ENCODE peak calls at places on chromosome 1, in eight cellular contexts. E is breast epithelium, I is upper lobe of right lung, X is adrenal gland, W is AG10803, B is fibroblast of the aortic adventitia, D is kidney epithelial cell, Z is testis. G is an unnamed sample.

GRCh38 chr1:219669042-219669441 is 56.1 kb upstream of the ZC3H11B start:
- DNase-seq in B (no peak), Z (no peak), X (no peak), I (no peak), W (no peak), E (no peak), D (no peak), G (no peak)

GRCh38 chr1:67676946-67677345 is 8.1 kb upstream of the GADD45A start:
- DNase-seq in E (no peak), Z (no peak), I (no peak), B (no peak), X (no peak), W (no peak), D (no peak), G (no peak)

GRCh38 chr1:43779266-43779665 is 71.9 kb downstream of the ST3GAL3 start:
- DNase-seq in D (no peak), E (no peak), I (no peak), X (no peak), Z (no peak), B (no peak), W (no peak), G (no peak)

GRCh38 chr1:156295391-156295947 is at the start of gene GLMP:
- DNase-seq in W (peak; percentile 50), I (peak; percentile 82), X (peak; percentile 75), E (peak; percentile 62), Z (peak; percentile 82), B (peak; percentile 81), D (no peak), G (peak; percentile 64)

GRCh38 chr1:98098473-98098872 is 177.6 kb upstream of the DPYD start:
- DNase-seq in I (no peak), B (no peak), Z (no peak), D (no peak), W (no peak), E (no peak), X (no peak), G (no peak)

GRCh38 chr1:181324797-181325616 is 158.3 kb upstream of the CACNA1E start:
- DNase-seq in B (no peak), I (no peak), W (no peak), E (no peak), X (no peak), Z (no peak), D (peak; percentile 29), G (no peak)

GRCh38 chr1:181990730-181991129 is 70.8 kb downstream of the ZNF648 start:
- DNase-seq in D (no peak), W (no peak), E (no peak), B (no peak), X (no peak), Z (no peak), I (no peak), G (no peak)

GRCh38 chr1:239386453-239387303 is at the start of gene CHRM3:
- DNase-seq in E (no peak), B (no peak), D (no peak), W (no peak), Z (peak; percentile 86), I (peak; percentile 89), X (peak; percentile 38), G (peak; percentile 78)

GRCh38 chr1:111535256-111536191 is 32.1 kb upstream of the ADORA3 start:
- DNase-seq in E (no peak), I (no peak), D (no peak), X (no peak), Z (no peak), W (no peak), B (peak; percentile 33), G (no peak)

GRCh38 chr1:172499636-172500141 is 33.3 kb upstream of the SUCO start:
- DNase-seq in D (no peak), W (no peak), X (no peak), B (no peak), I (peak; percentile 67), Z (no peak), E (no peak), G (no peak)

GRCh38 chr1:175628548-175629317 is 114.7 kb downstream of the TNR start:
- DNase-seq in B (no peak), I (no peak), D (no peak), E (no peak), X (peak; percentile 20), Z (peak; percentile 17), W (no peak), G (no peak)

GRCh38 chr1:54273837-54274192 is 73.8 kb downstream of the MRPL37 start:
- DNase-seq in B (no peak), I (no peak), W (no peak), D (no peak), Z (peak; percentile 73), E (no peak), X (peak; percentile 66), G (no peak)

GRCh38 chr1:54274448-54274847 is 74.5 kb downstream of the MRPL37 start:
- DNase-seq in Z (peak; percentile 45), D (no peak), X (peak; percentile 53), B (no peak), W (no peak), I (no peak), E (no peak), G (no peak)

GRCh38 chr1:54272134-54272533 is 72.2 kb downstream of the MRPL37 start:
- DNase-seq in X (no peak), W (no peak), I (no peak), Z (no peak), E (no peak), B (no peak), D (no peak), G (no peak)

GRCh38 chr1:54272772-54273091 is 72.8 kb downstream of the MRPL37 start:
- DNase-seq in I (no peak), Z (no peak), B (no peak), X (no peak), W (no peak), E (no peak), D (no peak), G (no peak)

DNA sequence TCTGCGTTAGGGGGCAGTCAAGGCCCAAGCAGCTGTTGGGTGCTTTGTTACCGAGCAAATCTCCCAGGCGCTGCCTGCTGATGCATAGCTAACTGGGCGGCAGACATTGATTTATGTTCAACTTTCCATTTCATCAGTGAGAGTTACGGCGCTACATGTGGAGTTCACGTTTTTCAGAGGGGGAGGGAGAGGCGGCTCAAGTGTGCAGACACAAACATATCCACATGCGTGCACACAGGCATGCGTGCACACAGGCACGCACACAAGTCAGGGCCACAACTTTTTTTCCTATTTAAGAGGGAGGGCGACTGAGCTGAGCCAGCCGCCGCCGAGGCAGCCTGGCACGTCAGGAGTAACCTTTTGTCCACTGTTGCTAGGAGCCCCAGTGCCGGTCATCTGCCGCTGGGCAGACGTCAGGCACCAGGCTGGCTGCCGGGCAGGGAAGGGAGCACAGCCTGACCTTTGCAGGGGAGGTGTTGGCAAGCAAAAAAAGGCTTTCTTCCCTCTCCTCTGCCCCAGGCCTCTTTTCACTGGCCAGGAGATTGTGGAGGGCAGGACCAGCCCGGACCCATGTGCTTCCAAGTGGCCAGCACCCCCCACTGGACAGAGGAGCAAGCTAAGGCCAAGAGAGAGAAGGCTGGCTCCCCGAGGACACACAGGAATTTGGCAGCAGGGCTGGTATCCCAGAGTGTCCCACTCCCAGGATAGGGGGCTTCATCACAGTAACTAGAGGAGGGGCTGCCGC is 73.3 kb downstream of the MRPL37 start:
- DNase-seq in X (peak; percentile 89), D (peak; percentile 87), I (no peak), W (peak; percentile 93), E (peak; percentile 60), B (peak; percentile 91), Z (peak; percentile 80), G (peak; percentile 84)
- TF ChIP-seq CTCF in X (peak; percentile 5), D (peak; percentile 91), I (no peak), W (peak; percentile 90), E (no peak), B (peak; percentile 81), Z (peak; percentile 11), G (peak; percentile 64)

DNA sequence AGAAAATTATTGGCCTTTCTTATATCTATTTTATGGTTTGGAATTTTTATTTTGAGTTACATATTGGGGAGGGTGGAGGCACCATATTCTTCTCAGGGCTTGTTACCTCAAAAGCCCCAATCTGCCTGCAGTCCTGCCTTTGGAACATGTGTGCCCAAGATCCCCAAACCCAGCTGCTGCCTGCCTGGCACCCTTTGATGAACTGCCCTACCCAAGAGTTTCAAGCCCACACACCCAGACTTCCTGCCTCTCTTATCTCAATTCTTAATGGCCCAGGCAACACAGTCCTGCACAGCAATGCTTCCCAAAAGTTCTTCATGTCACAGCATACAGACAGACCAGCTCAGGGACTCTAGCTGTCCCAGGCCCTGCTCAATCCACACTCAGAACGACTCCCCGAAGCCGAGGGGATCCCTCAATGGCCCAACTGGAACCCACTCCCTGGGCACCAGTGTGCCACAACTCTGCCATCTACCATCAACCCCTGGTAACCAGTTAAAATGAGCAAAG is 19.2 kb downstream of the OLFML2B start:
- DNase-seq in B (no peak), Z (no peak), E (no peak), D (no peak), I (no peak), W (no peak), X (no peak), G (no peak)
- H3K4me3 ChIP-seq in B (no peak overlapping the region), Z (no peak overlapping the region), E (no peak overlapping the region), D (no peak overlapping the region), I (no peak overlapping the region), W (no peak overlapping the region), X (no peak overlapping the region), G (no peak overlapping the region)

GRCh38 chr1:185487030-185487429 is 170.0 kb upstream of the IVNS1ABP start:
- DNase-seq in I (no peak), X (no peak), B (no peak), W (no peak), D (no peak), E (no peak), Z (no peak), G (no peak)

GRCh38 chr1:185480545-185480944 is 163.5 kb upstream of the IVNS1ABP start:
- DNase-seq in X (no peak), I (no peak), B (no peak), E (no peak), Z (no peak), W (peak; percentile 65), D (no peak), G (no peak)

GRCh38 chr1:185483647-185484450 is 166.8 kb upstream of the IVNS1ABP start:
- DNase-seq in X (no peak), E (no peak), D (peak; percentile 88), W (peak; percentile 99), B (peak; percentile 89), I (no peak), Z (no peak), G (no peak)

GRCh38 chr1:185479781-185480180 is 162.7 kb upstream of the IVNS1ABP start:
- DNase-seq in D (no peak), Z (no peak), X (no peak), I (no peak), E (no peak), W (no peak), B (no peak), G (no peak)

GRCh38 chr1:185483217-185483616 is 166.2 kb upstream of the IVNS1ABP start:
- DNase-seq in I (no peak), X (no peak), W (no peak), E (no peak), B (no peak), D (no peak), Z (no peak), G (no peak)
- TF ChIP-seq CTCF in I (no peak), X (no peak), W (no peak), E (no peak), B (no peak), D (no peak), Z (no peak), G (no peak)

DNA sequence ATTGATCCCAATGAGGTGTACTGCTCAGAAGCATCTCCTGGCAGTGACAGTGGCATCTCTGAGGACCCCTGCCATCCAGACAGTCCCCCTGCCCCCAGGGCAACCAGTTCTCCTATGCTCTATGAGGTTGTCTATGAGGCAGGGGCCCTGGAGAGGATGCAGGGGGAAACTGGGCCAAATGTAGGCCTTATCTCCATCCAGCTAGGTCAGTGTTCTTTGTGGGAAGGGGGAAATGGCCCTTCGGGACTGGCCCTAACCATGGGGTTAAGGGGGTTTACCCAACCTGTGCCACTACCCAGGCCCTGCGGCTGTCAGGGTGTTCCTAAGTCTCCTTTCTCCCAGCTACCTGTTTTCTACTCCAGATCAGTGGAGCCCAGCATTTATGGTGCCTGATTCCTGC is 1.3 kb downstream of the CREB3L4 start:
- DNase-seq in E (no peak), W (no peak), I (no peak), X (no peak), Z (no peak), D (no peak), B (no peak), G (no peak)
- H3K4me3 ChIP-seq in E (peak overlapping the region; percentile 66), W (no peak overlapping the region), I (no peak overlapping the region), X (no peak overlapping the region), Z (no peak overlapping the region), D (no peak overlapping the region), B (no peak overlapping the region), G (no peak overlapping the region)